ENCODE peak calls at places on chromosomes 13 and 19, in seven cellular contexts. A, Z, V, W, X, Q and H are unnamed samples.

GRCh38 chr13:97574926-97575325 is 141.0 kb downstream of the RAP2A start:
- DNase-seq in A (no peak), Z (no peak), V (no peak), W (peak), X (no peak), Q (no peak), H (no peak)

GRCh38 chr19:34269081-34269480 is 14.7 kb downstream of the GARRE1 start:
- DNase-seq in A (no peak), Z (no peak), V (no peak), W (no peak), X (no peak), Q (no peak), H (no peak)

GRCh38 chr13:27252467-27252866 is 1.1 kb downstream of the RPL21 start:
- DNase-seq in A (no peak), Z (no peak), V (no peak), W (no peak), X (no peak), Q (no peak), H (no peak)

GRCh38 chr13:47413112-47413511 is 516.3 kb upstream of the HTR2A start:
- DNase-seq in A (no peak), Z (no peak), V (no peak), W (no peak), X (no peak), Q (no peak), H (no peak)

GRCh38 chr19:17324357-17325114 is 10.1 kb downstream of the ANO8 start:
- DNase-seq in A (no peak), Z (no peak), V (no peak), W (no peak), X (no peak), Q (no peak), H (no peak)

GRCh38 chr13:49995535-49996165 is 1.2 kb upstream of the TRIM13 start:
- DNase-seq in A (no peak), Z (no peak), V (no peak), W (no peak), X (no peak), Q (no peak), H (no peak)

GRCh38 chr13:26561636-26562537 is 4.4 kb downstream of the WASF3 start:
- DNase-seq in A (no peak), Z (no peak), V (no peak), W (no peak), X (no peak), Q (no peak), H (no peak)

GRCh38 chr13:46595136-46595917 is 42.4 kb downstream of the LRCH1 start:
- DNase-seq in A (no peak), Z (no peak), V (no peak), W (no peak), X (no peak), Q (no peak), H (no peak)

GRCh38 chr13:106232680-106233079 is 302.8 kb downstream of the EFNB2 start:
- DNase-seq in A (no peak), Z (no peak), V (no peak), W (no peak), X (no peak), Q (no peak), H (no peak)

GRCh38 chr19:49362048-49362925 is at the start of gene TEAD2:
- DNase-seq in A (no peak), Z (peak), V (no peak), W (peak), X (peak), Q (peak), H (peak)

GRCh38 chr19:10501971-10502523 is 1.1 kb downstream of the KEAP1 start:
- DNase-seq in A (no peak), Z (peak), V (peak), W (peak), X (peak), Q (peak), H (peak)

GRCh38 chr19:17915940-17916593 is 16.7 kb upstream of the CCDC124 start:
- DNase-seq in A (no peak), Z (no peak), V (no peak), W (no peak), X (peak), Q (no peak), H (no peak)

GRCh38 chr19:47057328-47057727 is 8.9 kb upstream of the TMEM160 start:
- DNase-seq in A (no peak), Z (no peak), V (no peak), W (no peak), X (no peak), Q (no peak), H (no peak)

GRCh38 chr13:42532561-42533335 is 41.2 kb upstream of the TNFSF11 start:
- DNase-seq in A (no peak), Z (no peak), V (no peak), W (no peak), X (no peak), Q (no peak), H (no peak)

GRCh38 chr19:51710163-51710562 is 13.6 kb downstream of the HAS1 start:
- DNase-seq in A (no peak), Z (no peak), V (no peak), W (no peak), X (no peak), Q (no peak), H (no peak)

GRCh38 chr13:74040200-74040599 is 94.0 kb downstream of the KLF12 start:
- DNase-seq in A (no peak), Z (no peak), V (no peak), W (peak), X (peak), Q (peak), H (peak)

GRCh38 chr13:99320693-99321481 is 13.7 kb upstream of the GPR183 start:
- DNase-seq in A (no peak), Z (no peak), V (no peak), W (no peak), X (no peak), Q (no peak), H (no peak)

GRCh38 chr19:41321600-41322270 is 11.8 kb downstream of the CCDC97 start:
- DNase-seq in A (peak), Z (no peak), V (no peak), W (peak), X (no peak), Q (peak), H (peak)

GRCh38 chr13:26025196-26025595 is 26.6 kb downstream of the SHISA2 start:
- DNase-seq in A (no peak), Z (no peak), V (no peak), W (no peak), X (no peak), Q (no peak), H (peak)

GRCh38 chr13:41678320-41678719 is 221.0 kb downstream of the RGCC start:
- DNase-seq in A (no peak), Z (no peak), V (no peak), W (no peak), X (no peak), Q (no peak), H (no peak)

GRCh38 chr19:6467384-6467783 is 3.3 kb downstream of the CRB3 start:
- DNase-seq in A (no peak), Z (no peak), V (no peak), W (no peak), X (no peak), Q (no peak), H (no peak)

GRCh38 chr19:2282062-2282861 is at the start of gene PEAK3:
- DNase-seq in A (peak), Z (peak), V (no peak), W (peak), X (peak), Q (peak), H (peak)

GRCh38 chr13:56351041-56351440 is 789.7 kb upstream of the PRR20A start:
- DNase-seq in A (no peak), Z (no peak), V (no peak), W (no peak), X (no peak), Q (no peak), H (no peak)

GRCh38 chr19:19081642-19082151 is 17.9 kb downstream of the SLC25A42 start:
- DNase-seq in A (no peak), Z (peak), V (no peak), W (no peak), X (no peak), Q (no peak), H (no peak)

GRCh38 chr13:102277286-102277685 is 124.6 kb downstream of the FGF14 start:
- DNase-seq in A (no peak), Z (no peak), V (no peak), W (no peak), X (no peak), Q (no peak), H (no peak)

GRCh38 chr13:94169783-94170513 is 309.5 kb downstream of the DCT start:
- DNase-seq in A (no peak), Z (no peak), V (no peak), W (no peak), X (no peak), Q (peak), H (no peak)

GRCh38 chr19:21908066-21908465 is 72.1 kb upstream of the ZNF43 start:
- DNase-seq in A (no peak), Z (no peak), V (no peak), W (no peak), X (no peak), Q (no peak), H (no peak)

GRCh38 chr13:84672616-84673015 is 790.3 kb upstream of the SLITRK1 start:
- DNase-seq in A (no peak), Z (no peak), V (no peak), W (no peak), X (no peak), Q (no peak), H (no peak)

GRCh38 chr13:51035469-51035868 is 75.6 kb downstream of the C13orf42 start:
- DNase-seq in A (no peak), Z (no peak), V (no peak), W (no peak), X (no peak), Q (no peak), H (no peak)

GRCh38 chr19:1106841-1107654 is 3.3 kb downstream of the GPX4 start:
- DNase-seq in A (no peak), Z (no peak), V (no peak), W (peak), X (peak), Q (no peak), H (peak)
- TF ChIP-seq CTCF in A (no peak), Z (no peak), V (peak), W (no peak), X (no peak), Q (no peak), H (no peak)

DNA sequence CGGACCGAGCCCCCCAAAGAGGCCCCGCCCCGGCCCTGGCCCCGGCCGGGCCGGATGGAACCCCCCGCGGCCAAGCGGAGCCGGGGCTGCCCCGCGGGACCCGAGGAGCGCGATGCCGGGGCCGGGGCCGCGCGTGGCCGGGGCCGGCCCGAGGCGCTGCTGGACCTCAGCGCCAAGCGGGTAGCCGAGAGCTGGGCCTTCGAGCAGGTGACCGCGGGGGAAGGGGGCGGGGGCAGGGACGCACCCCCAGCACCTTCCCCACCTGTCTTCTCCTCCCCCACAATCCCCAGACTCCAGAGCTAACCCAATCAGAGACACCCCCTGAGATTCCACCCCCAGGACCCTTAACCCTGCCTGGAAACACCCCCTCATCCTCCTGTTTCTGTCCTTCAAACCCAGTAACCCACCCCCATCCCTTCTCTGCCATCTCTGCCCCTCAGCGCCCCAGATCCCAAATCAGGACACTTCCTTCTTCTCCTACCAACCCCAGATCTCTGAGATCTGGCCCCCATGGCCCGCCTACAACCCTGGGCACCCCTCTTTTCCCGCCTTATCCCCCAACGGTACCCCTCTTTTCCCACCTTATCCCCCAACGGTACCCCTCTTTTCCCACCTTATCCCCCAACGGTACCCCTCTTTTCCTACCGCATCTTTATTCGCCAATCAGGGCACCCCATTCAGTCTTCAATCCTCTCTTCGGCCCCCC is 505 bp downstream of the ZSWIM4 start:
- DNase-seq in A (no peak), Z (no peak), V (no peak), W (no peak), X (no peak), Q (no peak), H (no peak)
- TF ChIP-seq POLR2A in A (no peak), Z (no peak), V (no peak), W (no peak), X (no peak), Q (no peak), H (no peak)

DNA sequence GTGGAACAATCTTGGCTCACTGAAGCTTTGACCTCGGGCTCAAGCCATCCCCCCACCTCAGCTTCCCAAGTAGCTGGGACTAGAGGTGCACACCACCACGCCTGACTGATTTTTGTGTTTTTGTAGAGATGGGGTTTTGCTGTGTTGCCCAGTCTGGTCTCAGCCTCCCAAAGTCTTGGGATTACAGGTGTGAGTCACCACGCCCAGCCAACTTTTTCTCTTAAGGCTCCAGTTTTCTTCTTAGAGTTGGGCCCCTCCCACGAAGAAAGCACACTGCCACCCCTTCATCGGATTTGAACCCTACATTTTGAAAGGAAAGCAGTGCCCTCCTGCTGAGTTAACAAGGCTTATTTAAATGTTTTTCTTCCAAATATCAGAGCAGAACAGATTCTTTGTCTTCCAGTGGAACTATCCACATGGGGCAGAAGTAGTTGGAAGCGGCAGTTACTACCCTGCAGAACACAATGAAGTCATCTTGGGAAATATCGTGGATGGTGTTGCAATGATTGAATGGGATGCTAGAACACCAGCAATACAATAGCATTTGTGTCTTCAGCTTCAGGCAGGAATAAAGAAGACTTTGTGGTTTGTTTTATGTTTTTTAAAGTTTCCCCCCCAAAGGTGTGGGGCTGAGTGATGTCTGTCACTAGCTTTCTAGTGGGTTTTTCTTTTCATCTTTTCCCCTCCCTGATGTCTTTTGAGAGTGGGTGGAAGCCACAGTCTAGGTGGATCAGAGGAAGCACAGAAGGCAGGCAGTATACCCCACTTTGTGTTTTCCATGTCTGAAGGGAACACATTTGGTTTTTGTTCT is 8.9 kb downstream of the ACTN4 start:
- DNase-seq in A (no peak), Z (peak), V (no peak), W (no peak), X (no peak), Q (no peak), H (no peak)
- TF ChIP-seq CTCF in A (no peak), Z (no peak), V (no peak), W (no peak), X (no peak), Q (no peak), H (no peak)

GRCh38 chr19:44988896-44989563 is 12.2 kb upstream of the RELB start:
- DNase-seq in A (peak), Z (peak), V (no peak), W (peak), X (peak), Q (peak), H (peak)

GRCh38 chr19:44984005-44984404 is 17.3 kb upstream of the RELB start:
- DNase-seq in A (no peak), Z (no peak), V (no peak), W (no peak), X (no peak), Q (no peak), H (no peak)

GRCh38 chr19:44987148-44987675 is 14.1 kb upstream of the RELB start:
- DNase-seq in A (no peak), Z (no peak), V (no peak), W (no peak), X (no peak), Q (no peak), H (no peak)

GRCh38 chr19:44986389-44986788 is 14.9 kb upstream of the RELB start:
- DNase-seq in A (no peak), Z (no peak), V (no peak), W (no peak), X (no peak), Q (no peak), H (no peak)

DNA sequence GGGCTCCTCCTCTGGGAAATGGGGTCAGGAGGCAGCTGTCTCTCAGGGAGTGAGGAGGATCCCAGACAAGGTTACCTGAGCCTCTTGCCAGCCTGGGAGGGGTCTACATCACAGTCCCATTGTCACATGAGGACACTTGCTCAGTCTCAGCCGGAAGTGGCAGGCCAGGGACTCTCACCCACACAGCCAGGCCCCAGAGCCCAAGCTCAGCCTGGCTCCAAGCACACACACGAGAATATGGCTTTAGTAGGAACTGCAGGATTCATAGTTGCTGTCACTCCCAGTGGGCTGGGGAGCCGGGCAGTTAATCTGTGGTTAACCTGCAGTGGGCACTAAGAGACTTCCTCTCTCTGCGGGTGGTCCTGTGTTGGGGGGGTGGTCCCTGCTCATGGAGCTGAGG is 15.8 kb upstream of the RELB start:
- DNase-seq in A (no peak), Z (no peak), V (no peak), W (no peak), X (no peak), Q (no peak), H (no peak)
- TF ChIP-seq POLR2A in A (no peak), Z (no peak), V (no peak), W (no peak), X (no peak), Q (no peak), H (no peak)